ENCODE peak calls at places on chromosomes 12 and 14, in six cellular contexts. One of them, this sample, is unnamed.

GRCh38 chr12:131608740-131609665 is 101.9 kb upstream of the SFSWAP start:
- DNase-seq in CD14-positive monocyte: peak; percentile 65
- DNase-seq in activated gamma-delta T cell treated with anti-CD3 and anti-CD28 coated beads, Interleukin-2, amount 50 U/mL, for 16 hours: peak; percentile 20
- DNase-seq in stimulated activated CD4-positive, alpha-beta T cell treated with anti-CD3 and anti-CD28 coated beads, Interleukin-4, amount 100 ng/mL, for 4 hours: peak; percentile 45
- DNase-seq in left ventricle myocardium superior: peak; percentile 86
- DNase-seq in hepatic stellate cell: peak; percentile 75
- DNase-seq in this sample: no peak

GRCh38 chr14:52299692-52300278 is 14.3 kb upstream of the PTGER2 start:
- DNase-seq in CD14-positive monocyte: no peak
- DNase-seq in activated gamma-delta T cell treated with anti-CD3 and anti-CD28 coated beads, Interleukin-2, amount 50 U/mL, for 16 hours: no peak
- DNase-seq in stimulated activated CD4-positive, alpha-beta T cell treated with anti-CD3 and anti-CD28 coated beads, Interleukin-4, amount 100 ng/mL, for 4 hours: no peak
- DNase-seq in left ventricle myocardium superior: no peak
- DNase-seq in hepatic stellate cell: peak; percentile 48
- DNase-seq in this sample: no peak

GRCh38 chr12:69779928-69780327 is 41.3 kb downstream of the RAB3IP start:
- DNase-seq in CD14-positive monocyte: no peak
- DNase-seq in activated gamma-delta T cell treated with anti-CD3 and anti-CD28 coated beads, Interleukin-2, amount 50 U/mL, for 16 hours: no peak
- DNase-seq in stimulated activated CD4-positive, alpha-beta T cell treated with anti-CD3 and anti-CD28 coated beads, Interleukin-4, amount 100 ng/mL, for 4 hours: no peak
- DNase-seq in left ventricle myocardium superior: no peak
- DNase-seq in hepatic stellate cell: peak; percentile 25
- DNase-seq in this sample: no peak

GRCh38 chr12:45336762-45337596 is 121.1 kb downstream of the ANO6 start:
- DNase-seq in CD14-positive monocyte: no peak
- DNase-seq in activated gamma-delta T cell treated with anti-CD3 and anti-CD28 coated beads, Interleukin-2, amount 50 U/mL, for 16 hours: no peak
- DNase-seq in stimulated activated CD4-positive, alpha-beta T cell treated with anti-CD3 and anti-CD28 coated beads, Interleukin-4, amount 100 ng/mL, for 4 hours: no peak
- DNase-seq in left ventricle myocardium superior: no peak
- DNase-seq in hepatic stellate cell: peak; percentile 6
- DNase-seq in this sample: peak; percentile 62

GRCh38 chr14:62002636-62003035 is 240.4 kb downstream of the SNAPC1 start:
- DNase-seq in CD14-positive monocyte: no peak
- DNase-seq in activated gamma-delta T cell treated with anti-CD3 and anti-CD28 coated beads, Interleukin-2, amount 50 U/mL, for 16 hours: no peak
- DNase-seq in stimulated activated CD4-positive, alpha-beta T cell treated with anti-CD3 and anti-CD28 coated beads, Interleukin-4, amount 100 ng/mL, for 4 hours: no peak
- DNase-seq in left ventricle myocardium superior: no peak
- DNase-seq in hepatic stellate cell: no peak
- DNase-seq in this sample: no peak

GRCh38 chr12:3740840-3741239 is 12.1 kb downstream of the CRACR2A start:
- DNase-seq in CD14-positive monocyte: no peak
- DNase-seq in activated gamma-delta T cell treated with anti-CD3 and anti-CD28 coated beads, Interleukin-2, amount 50 U/mL, for 16 hours: no peak
- DNase-seq in stimulated activated CD4-positive, alpha-beta T cell treated with anti-CD3 and anti-CD28 coated beads, Interleukin-4, amount 100 ng/mL, for 4 hours: no peak
- DNase-seq in left ventricle myocardium superior: no peak
- DNase-seq in hepatic stellate cell: no peak
- DNase-seq in this sample: no peak

GRCh38 chr14:79585845-79586244 is 625.5 kb downstream of the DIO2 start:
- DNase-seq in CD14-positive monocyte: no peak
- DNase-seq in activated gamma-delta T cell treated with anti-CD3 and anti-CD28 coated beads, Interleukin-2, amount 50 U/mL, for 16 hours: no peak
- DNase-seq in stimulated activated CD4-positive, alpha-beta T cell treated with anti-CD3 and anti-CD28 coated beads, Interleukin-4, amount 100 ng/mL, for 4 hours: no peak
- DNase-seq in left ventricle myocardium superior: no peak
- DNase-seq in hepatic stellate cell: no peak
- DNase-seq in this sample: peak; percentile 55

GRCh38 chr12:130424858-130425697 is 87.4 kb downstream of the PIWIL1 start:
- DNase-seq in CD14-positive monocyte: no peak
- DNase-seq in activated gamma-delta T cell treated with anti-CD3 and anti-CD28 coated beads, Interleukin-2, amount 50 U/mL, for 16 hours: no peak
- DNase-seq in stimulated activated CD4-positive, alpha-beta T cell treated with anti-CD3 and anti-CD28 coated beads, Interleukin-4, amount 100 ng/mL, for 4 hours: no peak
- DNase-seq in left ventricle myocardium superior: no peak
- DNase-seq in hepatic stellate cell: no peak
- DNase-seq in this sample: no peak

GRCh38 chr12:88957358-88957757 is 377.1 kb upstream of the KITLG start:
- DNase-seq in CD14-positive monocyte: no peak
- DNase-seq in activated gamma-delta T cell treated with anti-CD3 and anti-CD28 coated beads, Interleukin-2, amount 50 U/mL, for 16 hours: no peak
- DNase-seq in stimulated activated CD4-positive, alpha-beta T cell treated with anti-CD3 and anti-CD28 coated beads, Interleukin-4, amount 100 ng/mL, for 4 hours: no peak
- DNase-seq in left ventricle myocardium superior: no peak
- DNase-seq in hepatic stellate cell: no peak
- DNase-seq in this sample: no peak

GRCh38 chr14:97459180-97459579 is 662.0 kb downstream of the VRK1 start:
- DNase-seq in CD14-positive monocyte: no peak
- DNase-seq in activated gamma-delta T cell treated with anti-CD3 and anti-CD28 coated beads, Interleukin-2, amount 50 U/mL, for 16 hours: no peak
- DNase-seq in stimulated activated CD4-positive, alpha-beta T cell treated with anti-CD3 and anti-CD28 coated beads, Interleukin-4, amount 100 ng/mL, for 4 hours: no peak
- DNase-seq in left ventricle myocardium superior: no peak
- DNase-seq in hepatic stellate cell: no peak
- DNase-seq in this sample: no peak

GRCh38 chr14:58866386-58866785 is 228.6 kb downstream of the DACT1 start:
- DNase-seq in CD14-positive monocyte: no peak
- DNase-seq in activated gamma-delta T cell treated with anti-CD3 and anti-CD28 coated beads, Interleukin-2, amount 50 U/mL, for 16 hours: no peak
- DNase-seq in stimulated activated CD4-positive, alpha-beta T cell treated with anti-CD3 and anti-CD28 coated beads, Interleukin-4, amount 100 ng/mL, for 4 hours: no peak
- DNase-seq in left ventricle myocardium superior: no peak
- DNase-seq in hepatic stellate cell: no peak
- DNase-seq in this sample: no peak

GRCh38 chr14:23153891-23154796 is 29.3 kb downstream of the SLC7A8 start:
- DNase-seq in CD14-positive monocyte: no peak
- DNase-seq in activated gamma-delta T cell treated with anti-CD3 and anti-CD28 coated beads, Interleukin-2, amount 50 U/mL, for 16 hours: no peak
- DNase-seq in stimulated activated CD4-positive, alpha-beta T cell treated with anti-CD3 and anti-CD28 coated beads, Interleukin-4, amount 100 ng/mL, for 4 hours: no peak
- DNase-seq in left ventricle myocardium superior: peak; percentile 95
- DNase-seq in hepatic stellate cell: peak; percentile 65
- DNase-seq in this sample: peak; percentile 73

GRCh38 chr12:97967831-97968230 is 505.2 kb downstream of the RMST start:
- DNase-seq in CD14-positive monocyte: no peak
- DNase-seq in activated gamma-delta T cell treated with anti-CD3 and anti-CD28 coated beads, Interleukin-2, amount 50 U/mL, for 16 hours: no peak
- DNase-seq in stimulated activated CD4-positive, alpha-beta T cell treated with anti-CD3 and anti-CD28 coated beads, Interleukin-4, amount 100 ng/mL, for 4 hours: no peak
- DNase-seq in left ventricle myocardium superior: no peak
- DNase-seq in hepatic stellate cell: no peak
- DNase-seq in this sample: no peak

GRCh38 chr12:79897617-79898016 is 37.3 kb downstream of the PPP1R12A start:
- DNase-seq in CD14-positive monocyte: no peak
- DNase-seq in activated gamma-delta T cell treated with anti-CD3 and anti-CD28 coated beads, Interleukin-2, amount 50 U/mL, for 16 hours: no peak
- DNase-seq in stimulated activated CD4-positive, alpha-beta T cell treated with anti-CD3 and anti-CD28 coated beads, Interleukin-4, amount 100 ng/mL, for 4 hours: no peak
- DNase-seq in left ventricle myocardium superior: no peak
- DNase-seq in hepatic stellate cell: peak; percentile 35
- DNase-seq in this sample: peak; percentile 48

GRCh38 chr12:113149361-113150150 is at the start of gene CFAP73:
- DNase-seq in CD14-positive monocyte: no peak
- DNase-seq in activated gamma-delta T cell treated with anti-CD3 and anti-CD28 coated beads, Interleukin-2, amount 50 U/mL, for 16 hours: no peak
- DNase-seq in stimulated activated CD4-positive, alpha-beta T cell treated with anti-CD3 and anti-CD28 coated beads, Interleukin-4, amount 100 ng/mL, for 4 hours: no peak
- DNase-seq in left ventricle myocardium superior: peak; percentile 81
- DNase-seq in hepatic stellate cell: peak; percentile 94
- DNase-seq in this sample: peak; percentile 72

GRCh38 chr12:121800694-121801600 is 2.9 kb upstream of the SETD1B start:
- DNase-seq in CD14-positive monocyte: peak; percentile 73
- DNase-seq in activated gamma-delta T cell treated with anti-CD3 and anti-CD28 coated beads, Interleukin-2, amount 50 U/mL, for 16 hours: no peak
- DNase-seq in stimulated activated CD4-positive, alpha-beta T cell treated with anti-CD3 and anti-CD28 coated beads, Interleukin-4, amount 100 ng/mL, for 4 hours: peak; percentile 66
- DNase-seq in left ventricle myocardium superior: peak; percentile 90
- DNase-seq in hepatic stellate cell: peak; percentile 82
- DNase-seq in this sample: no peak

GRCh38 chr12:19744760-19745218 is 305.5 kb downstream of the AEBP2 start:
- DNase-seq in CD14-positive monocyte: no peak
- DNase-seq in activated gamma-delta T cell treated with anti-CD3 and anti-CD28 coated beads, Interleukin-2, amount 50 U/mL, for 16 hours: no peak
- DNase-seq in stimulated activated CD4-positive, alpha-beta T cell treated with anti-CD3 and anti-CD28 coated beads, Interleukin-4, amount 100 ng/mL, for 4 hours: no peak
- DNase-seq in left ventricle myocardium superior: no peak
- DNase-seq in hepatic stellate cell: no peak
- DNase-seq in this sample: peak; percentile 95

GRCh38 chr14:69532561-69533335 is 41.9 kb downstream of the CCDC177 start:
- DNase-seq in CD14-positive monocyte: no peak
- DNase-seq in activated gamma-delta T cell treated with anti-CD3 and anti-CD28 coated beads, Interleukin-2, amount 50 U/mL, for 16 hours: no peak
- DNase-seq in stimulated activated CD4-positive, alpha-beta T cell treated with anti-CD3 and anti-CD28 coated beads, Interleukin-4, amount 100 ng/mL, for 4 hours: no peak
- DNase-seq in left ventricle myocardium superior: no peak
- DNase-seq in hepatic stellate cell: no peak
- DNase-seq in this sample: no peak

GRCh38 chr12:48998497-48999353 is 450 bp downstream of the DDN start:
- DNase-seq in CD14-positive monocyte: no peak
- DNase-seq in activated gamma-delta T cell treated with anti-CD3 and anti-CD28 coated beads, Interleukin-2, amount 50 U/mL, for 16 hours: no peak
- DNase-seq in stimulated activated CD4-positive, alpha-beta T cell treated with anti-CD3 and anti-CD28 coated beads, Interleukin-4, amount 100 ng/mL, for 4 hours: no peak
- DNase-seq in left ventricle myocardium superior: peak; percentile 48
- DNase-seq in hepatic stellate cell: no peak
- DNase-seq in this sample: no peak

GRCh38 chr12:83505586-83505985 is 818.9 kb downstream of the TMTC2 start:
- DNase-seq in CD14-positive monocyte: no peak
- DNase-seq in activated gamma-delta T cell treated with anti-CD3 and anti-CD28 coated beads, Interleukin-2, amount 50 U/mL, for 16 hours: no peak
- DNase-seq in stimulated activated CD4-positive, alpha-beta T cell treated with anti-CD3 and anti-CD28 coated beads, Interleukin-4, amount 100 ng/mL, for 4 hours: no peak
- DNase-seq in left ventricle myocardium superior: no peak
- DNase-seq in hepatic stellate cell: no peak
- DNase-seq in this sample: no peak

GRCh38 chr12:124681779-124682391 is 114.5 kb upstream of the NCOR2 start:
- DNase-seq in CD14-positive monocyte: peak; percentile 62
- DNase-seq in activated gamma-delta T cell treated with anti-CD3 and anti-CD28 coated beads, Interleukin-2, amount 50 U/mL, for 16 hours: no peak
- DNase-seq in stimulated activated CD4-positive, alpha-beta T cell treated with anti-CD3 and anti-CD28 coated beads, Interleukin-4, amount 100 ng/mL, for 4 hours: no peak
- DNase-seq in left ventricle myocardium superior: peak; percentile 77
- DNase-seq in hepatic stellate cell: peak; percentile 59
- DNase-seq in this sample: no peak

GRCh38 chr12:51368640-51369517 is 22.3 kb downstream of the GALNT6 start:
- DNase-seq in CD14-positive monocyte: peak; percentile 73
- DNase-seq in activated gamma-delta T cell treated with anti-CD3 and anti-CD28 coated beads, Interleukin-2, amount 50 U/mL, for 16 hours: peak; percentile 83
- DNase-seq in stimulated activated CD4-positive, alpha-beta T cell treated with anti-CD3 and anti-CD28 coated beads, Interleukin-4, amount 100 ng/mL, for 4 hours: peak; percentile 86
- DNase-seq in left ventricle myocardium superior: peak; percentile 47
- DNase-seq in hepatic stellate cell: peak; percentile 27
- DNase-seq in this sample: no peak